ENCODE peak calls at places on chromosomes 7 and 10, in seven cellular contexts. Y is breast epithelium, I is endothelial cell of umbilical vein, W is lower lobe of right lung, M is B cell, A is GM03348, P is T-helper 2 cell. N is an unnamed sample.

GRCh38 chr10:21173433-21173963 is 276.4 kb upstream of the NEBL start:
- DNase-seq in Y (no peak), I (no peak), W (peak), M (no peak), A (no peak), P (no peak), N (peak)

GRCh38 chr7:140260338-140260737 is 83.6 kb upstream of the KDM7A start:
- DNase-seq in Y (no peak), I (no peak), W (no peak), M (no peak), A (no peak), P (no peak), N (no peak)

GRCh38 chr7:1268076-1268815 is 35.6 kb downstream of the UNCX start:
- DNase-seq in Y (no peak), I (no peak), W (peak), M (no peak), A (no peak), P (no peak), N (no peak)

GRCh38 chr7:69695998-69696657 is 97.9 kb downstream of the AUTS2 start:
- DNase-seq in Y (no peak), I (no peak), W (no peak), M (peak), A (no peak), P (peak), N (peak)

GRCh38 chr7:22589641-22590141 is 89.7 kb upstream of the STEAP1B start:
- DNase-seq in Y (peak), I (peak), W (peak), M (no peak), A (no peak), P (no peak), N (no peak)

GRCh38 chr7:150389532-150389816 is 10.3 kb downstream of the ZNF775 start:
- DNase-seq in Y (no peak), I (no peak), W (no peak), M (no peak), A (no peak), P (no peak), N (no peak)

GRCh38 chr10:63670291-63670898 is 149.2 kb downstream of the REEP3 start:
- DNase-seq in Y (no peak), I (peak), W (no peak), M (no peak), A (peak), P (no peak), N (peak)

GRCh38 chr10:5905854-5906507 is 15.9 kb downstream of the FBH1 start:
- DNase-seq in Y (no peak), I (no peak), W (no peak), M (no peak), A (no peak), P (no peak), N (no peak)

GRCh38 chr10:88232029-88232895 is 350.9 kb downstream of the RNLS start:
- DNase-seq in Y (peak), I (no peak), W (peak), M (no peak), A (no peak), P (no peak), N (no peak)

GRCh38 chr7:90413185-90413528 is 9.9 kb downstream of the CLDN12 start:
- DNase-seq in Y (no peak), I (no peak), W (no peak), M (no peak), A (no peak), P (no peak), N (no peak)

GRCh38 chr7:148932-149855 is 43.2 kb upstream of the FAM20C start:
- DNase-seq in Y (peak), I (peak), W (peak), M (peak), A (peak), P (peak), N (peak)

GRCh38 chr7:18292584-18292983 is 203.0 kb upstream of the HDAC9 start:
- DNase-seq in Y (no peak), I (no peak), W (no peak), M (no peak), A (no peak), P (no peak), N (no peak)

GRCh38 chr7:46930336-46930735 is 651.6 kb downstream of the TNS3 start:
- DNase-seq in Y (no peak), I (peak), W (no peak), M (no peak), A (peak), P (no peak), N (no peak)

GRCh38 chr7:98935811-98936210 is 57.5 kb downstream of the TRRAP start:
- DNase-seq in Y (no peak), I (no peak), W (no peak), M (no peak), A (no peak), P (no peak), N (no peak)

GRCh38 chr10:79444243-79445119 is 943 bp downstream of the ZCCHC24 start:
- DNase-seq in Y (no peak), I (peak), W (peak), M (peak), A (peak), P (peak), N (peak)

GRCh38 chr10:17784701-17785100 is 24.4 kb upstream of the MRC1 start:
- DNase-seq in Y (no peak), I (peak), W (no peak), M (no peak), A (peak), P (no peak), N (no peak)

GRCh38 chr10:22713853-22714523 is 390 bp downstream of the PIP4K2A start:
- DNase-seq in Y (no peak), I (peak), W (peak), M (no peak), A (peak), P (no peak), N (no peak)

GRCh38 chr10:35854661-35855060 is 212.6 kb upstream of the FZD8 start:
- DNase-seq in Y (no peak), I (no peak), W (no peak), M (no peak), A (peak), P (no peak), N (no peak)

GRCh38 chr7:98771519-98772241 is 98.1 kb downstream of the TMEM130 start:
- DNase-seq in Y (no peak), I (no peak), W (no peak), M (no peak), A (peak), P (no peak), N (no peak)

GRCh38 chr7:88317422-88317821 is 10.7 kb upstream of the STEAP4 start:
- DNase-seq in Y (no peak), I (no peak), W (no peak), M (no peak), A (no peak), P (no peak), N (no peak)

GRCh38 chr10:97185326-97186058 is at the start of gene SLIT1:
- DNase-seq in Y (no peak), I (no peak), W (no peak), M (no peak), A (no peak), P (no peak), N (no peak)

GRCh38 chr10:98269435-98269912 is 1.5 kb upstream of the LOXL4 start:
- DNase-seq in Y (peak), I (peak), W (peak), M (peak), A (peak), P (no peak), N (no peak)

GRCh38 chr7:45001138-45001694 is 1.2 kb downstream of the CCM2 start:
- DNase-seq in Y (no peak), I (peak), W (no peak), M (peak), A (no peak), P (peak), N (no peak)

GRCh38 chr7:72278550-72278949 is 133.6 kb downstream of the CALN1 start:
- DNase-seq in Y (no peak), I (no peak), W (no peak), M (no peak), A (no peak), P (no peak), N (no peak)

GRCh38 chr10:54800677-54801480 is at the start of gene PCDH15:
- DNase-seq in Y (no peak), I (peak), W (no peak), M (no peak), A (peak), P (no peak), N (no peak)

GRCh38 chr7:92831716-92832622 is 4.4 kb downstream of the CDK6 start:
- DNase-seq in Y (no peak), I (peak), W (no peak), M (no peak), A (peak), P (no peak), N (no peak)

GRCh38 chr7:122442929-122443328 is 138.4 kb upstream of the FEZF1 start:
- DNase-seq in Y (no peak), I (no peak), W (no peak), M (no peak), A (no peak), P (no peak), N (no peak)